ENCODE peak calls at places on chromosomes 2 and 18, in nine cellular contexts. One of them, this sample, is unnamed.

GRCh38 chr2:113212245-113213060 is 38.7 kb downstream of the PSD4 start:
- DNase-seq in K562: no peak
- DNase-seq in IMR-90: no peak
- DNase-seq in ovary: peak
- DNase-seq in H54: no peak
- DNase-seq in A549: no peak
- DNase-seq in tibial nerve: peak
- DNase-seq in transverse colon: no peak
- DNase-seq in heart left ventricle: no peak
- DNase-seq in this sample: no peak

GRCh38 chr2:99488587-99488998 is 1.2 kb downstream of the REV1 start:
- DNase-seq in K562: no peak
- DNase-seq in IMR-90: peak
- DNase-seq in ovary: no peak
- DNase-seq in H54: peak
- DNase-seq in A549: no peak
- DNase-seq in tibial nerve: no peak
- DNase-seq in transverse colon: peak
- DNase-seq in heart left ventricle: no peak
- DNase-seq in this sample: peak

GRCh38 chr2:181680055-181680936 is at the start of gene NEUROD1:
- DNase-seq in K562: no peak
- DNase-seq in IMR-90: no peak
- DNase-seq in ovary: no peak
- DNase-seq in H54: no peak
- DNase-seq in A549: no peak
- DNase-seq in tibial nerve: no peak
- DNase-seq in transverse colon: no peak
- DNase-seq in heart left ventricle: no peak
- DNase-seq in this sample: no peak

GRCh38 chr18:6807504-6808257 is 78.2 kb downstream of the ARHGAP28 start:
- DNase-seq in K562: no peak
- DNase-seq in IMR-90: no peak
- DNase-seq in ovary: no peak
- DNase-seq in H54: no peak
- DNase-seq in A549: no peak
- DNase-seq in tibial nerve: no peak
- DNase-seq in transverse colon: no peak
- DNase-seq in heart left ventricle: no peak
- DNase-seq in this sample: no peak

GRCh38 chr18:61606759-61607158 is 273.5 kb downstream of the CDH20 start:
- DNase-seq in K562: no peak
- DNase-seq in IMR-90: peak
- DNase-seq in ovary: peak
- DNase-seq in H54: peak
- DNase-seq in A549: peak
- DNase-seq in tibial nerve: peak
- DNase-seq in transverse colon: peak
- DNase-seq in heart left ventricle: peak
- DNase-seq in this sample: peak

GRCh38 chr18:63025251-63025710 is 294.3 kb downstream of the BCL2 start:
- DNase-seq in K562: no peak
- DNase-seq in IMR-90: no peak
- DNase-seq in ovary: no peak
- DNase-seq in H54: no peak
- DNase-seq in A549: no peak
- DNase-seq in tibial nerve: no peak
- DNase-seq in transverse colon: peak
- DNase-seq in heart left ventricle: no peak
- DNase-seq in this sample: no peak

GRCh38 chr2:25790074-25790473 is 88.2 kb downstream of the ASXL2 start:
- DNase-seq in K562: no peak
- DNase-seq in IMR-90: peak
- DNase-seq in ovary: no peak
- DNase-seq in H54: no peak
- DNase-seq in A549: no peak
- DNase-seq in tibial nerve: no peak
- DNase-seq in transverse colon: no peak
- DNase-seq in heart left ventricle: no peak
- DNase-seq in this sample: no peak

GRCh38 chr2:234368861-234369261 is 128.0 kb downstream of the ARL4C start:
- DNase-seq in K562: no peak
- DNase-seq in IMR-90: peak
- DNase-seq in ovary: no peak
- DNase-seq in H54: peak
- DNase-seq in A549: peak
- DNase-seq in tibial nerve: peak
- DNase-seq in transverse colon: peak
- DNase-seq in heart left ventricle: no peak
- DNase-seq in this sample: no peak

GRCh38 chr2:217789736-217790181 is 213.0 kb downstream of the TNS1 start:
- DNase-seq in K562: no peak
- DNase-seq in IMR-90: no peak
- DNase-seq in ovary: no peak
- DNase-seq in H54: no peak
- DNase-seq in A549: no peak
- DNase-seq in tibial nerve: peak
- DNase-seq in transverse colon: no peak
- DNase-seq in heart left ventricle: no peak
- DNase-seq in this sample: no peak

GRCh38 chr2:3476386-3477033 is 42.8 kb downstream of the ADI1 start:
- DNase-seq in K562: no peak
- DNase-seq in IMR-90: peak
- DNase-seq in ovary: no peak
- DNase-seq in H54: no peak
- DNase-seq in A549: no peak
- DNase-seq in tibial nerve: no peak
- DNase-seq in transverse colon: no peak
- DNase-seq in heart left ventricle: no peak
- DNase-seq in this sample: no peak

GRCh38 chr2:106038598-106039375 is 155.3 kb downstream of the UXS1 start:
- DNase-seq in K562: no peak
- DNase-seq in IMR-90: no peak
- DNase-seq in ovary: no peak
- DNase-seq in H54: no peak
- DNase-seq in A549: no peak
- DNase-seq in tibial nerve: no peak
- DNase-seq in transverse colon: no peak
- DNase-seq in heart left ventricle: no peak
- DNase-seq in this sample: no peak

GRCh38 chr18:11729556-11729955 is 40.5 kb downstream of the GNAL start:
- DNase-seq in K562: no peak
- DNase-seq in IMR-90: no peak
- DNase-seq in ovary: no peak
- DNase-seq in H54: no peak
- DNase-seq in A549: no peak
- DNase-seq in tibial nerve: no peak
- DNase-seq in transverse colon: no peak
- DNase-seq in heart left ventricle: no peak
- DNase-seq in this sample: no peak

GRCh38 chr2:190947711-190948251 is 66.2 kb downstream of the STAT1 start:
- DNase-seq in K562: no peak
- DNase-seq in IMR-90: peak
- DNase-seq in ovary: no peak
- DNase-seq in H54: no peak
- DNase-seq in A549: peak
- DNase-seq in tibial nerve: no peak
- DNase-seq in transverse colon: no peak
- DNase-seq in heart left ventricle: no peak
- DNase-seq in this sample: peak

GRCh38 chr2:71550801-71551630 is 97.7 kb downstream of the DYSF start:
- DNase-seq in K562: no peak
- DNase-seq in IMR-90: no peak
- DNase-seq in ovary: no peak
- DNase-seq in H54: no peak
- DNase-seq in A549: no peak
- DNase-seq in tibial nerve: no peak
- DNase-seq in transverse colon: no peak
- DNase-seq in heart left ventricle: no peak
- DNase-seq in this sample: no peak

GRCh38 chr2:175167792-175168563 is at the start of gene ATF2:
- DNase-seq in K562: peak
- DNase-seq in IMR-90: peak
- DNase-seq in ovary: peak
- DNase-seq in H54: peak
- DNase-seq in A549: peak
- DNase-seq in tibial nerve: peak
- DNase-seq in transverse colon: peak
- DNase-seq in heart left ventricle: peak
- DNase-seq in this sample: peak
- TF ChIP-seq POLR2A in K562: peak
- TF ChIP-seq POLR2A in IMR-90: peak
- TF ChIP-seq POLR2A in ovary: peak
- TF ChIP-seq POLR2A in H54: peak
- TF ChIP-seq POLR2A in A549: peak
- TF ChIP-seq POLR2A in tibial nerve: peak
- TF ChIP-seq POLR2A in transverse colon: peak
- TF ChIP-seq POLR2A in heart left ventricle: no peak
- TF ChIP-seq POLR2A in this sample: peak

DNA sequence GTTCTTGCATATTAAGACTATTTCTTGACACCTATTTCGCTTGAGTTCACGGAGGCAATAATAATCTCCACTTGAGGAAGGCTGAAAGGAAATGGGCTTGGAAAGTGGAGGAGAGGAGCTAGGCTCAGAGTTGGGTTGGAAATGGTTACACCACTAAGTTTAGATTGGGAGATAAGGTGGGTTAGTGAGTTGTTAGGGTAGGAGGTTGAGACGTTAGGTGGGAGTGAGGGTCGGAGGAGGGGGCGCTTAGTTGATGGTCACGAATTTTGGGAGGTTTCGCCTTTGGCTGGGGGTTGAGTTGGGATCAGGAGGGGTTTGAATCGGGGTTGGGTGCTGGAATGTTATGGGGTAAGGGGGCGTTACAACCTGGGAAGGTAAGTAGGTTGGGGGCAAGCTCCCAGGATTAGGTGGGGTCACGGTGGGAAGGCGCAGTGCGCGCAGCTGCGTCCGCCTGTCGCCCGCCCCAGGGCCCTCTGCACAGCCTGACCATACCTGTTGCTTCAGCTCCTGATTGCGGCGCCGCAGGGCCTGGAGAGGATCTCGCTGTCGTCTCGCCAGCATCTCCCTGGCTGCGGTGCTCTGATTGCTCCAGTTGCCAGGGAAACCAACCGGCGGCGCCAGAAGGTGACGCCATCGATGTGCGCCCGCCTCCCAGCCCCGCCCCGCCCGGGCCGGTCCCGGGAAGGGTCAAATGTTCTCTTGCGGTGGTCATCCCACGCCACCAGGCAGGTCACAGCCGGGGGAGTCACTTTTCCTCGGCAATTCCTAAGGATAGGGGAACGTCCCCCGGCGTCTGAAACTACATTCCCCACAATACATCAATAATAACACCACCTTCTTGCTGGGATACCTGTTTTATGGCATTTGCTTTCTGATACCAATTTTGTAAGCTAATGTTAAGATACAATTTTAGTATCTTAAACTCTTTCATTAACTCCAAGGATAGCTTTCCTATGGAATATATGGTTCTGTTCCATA is at the start of gene NPHP1:
- DNase-seq in K562: peak
- DNase-seq in IMR-90: peak
- DNase-seq in ovary: peak
- DNase-seq in H54: peak
- DNase-seq in A549: peak
- DNase-seq in tibial nerve: peak
- DNase-seq in transverse colon: peak
- DNase-seq in heart left ventricle: peak
- DNase-seq in this sample: peak
- TF ChIP-seq POLR2A in K562: peak
- TF ChIP-seq POLR2A in IMR-90: peak
- TF ChIP-seq POLR2A in ovary: peak
- TF ChIP-seq POLR2A in H54: peak
- TF ChIP-seq POLR2A in A549: peak
- TF ChIP-seq POLR2A in tibial nerve: no peak
- TF ChIP-seq POLR2A in transverse colon: peak
- TF ChIP-seq POLR2A in heart left ventricle: no peak
- TF ChIP-seq POLR2A in this sample: peak

DNA sequence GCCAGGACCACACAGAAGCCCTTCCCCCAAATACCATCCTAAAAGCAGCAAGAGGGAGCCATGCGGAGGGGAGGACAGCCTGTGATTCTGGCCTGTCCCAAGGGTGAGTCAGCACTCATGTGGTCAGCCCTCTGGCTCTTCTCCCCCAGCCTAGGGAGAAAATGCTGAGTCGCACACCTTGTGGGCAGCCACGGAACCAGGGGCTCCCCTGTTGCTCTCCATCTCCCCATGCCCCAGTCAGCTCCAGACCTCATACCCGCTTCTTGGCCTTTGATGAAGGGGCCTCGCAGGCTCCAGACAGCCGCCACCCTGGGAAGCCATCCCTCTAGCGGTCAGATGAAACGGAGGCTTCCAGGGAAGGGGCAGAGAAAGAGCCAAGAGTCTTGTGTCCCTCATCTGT is 181.2 kb upstream of the SIX2 start:
- DNase-seq in K562: peak
- DNase-seq in IMR-90: peak
- DNase-seq in ovary: no peak
- DNase-seq in H54: peak
- DNase-seq in A549: no peak
- DNase-seq in tibial nerve: no peak
- DNase-seq in transverse colon: no peak
- DNase-seq in heart left ventricle: no peak
- DNase-seq in this sample: peak
- TF ChIP-seq POLR2A in K562: no peak
- TF ChIP-seq POLR2A in IMR-90: no peak
- TF ChIP-seq POLR2A in ovary: no peak
- TF ChIP-seq POLR2A in H54: no peak
- TF ChIP-seq POLR2A in A549: no peak
- TF ChIP-seq POLR2A in tibial nerve: no peak
- TF ChIP-seq POLR2A in transverse colon: no peak
- TF ChIP-seq POLR2A in heart left ventricle: no peak
- TF ChIP-seq POLR2A in this sample: no peak

GRCh38 chr2:8412082-8412481 is 269.8 kb upstream of the ID2 start:
- DNase-seq in K562: no peak
- DNase-seq in IMR-90: no peak
- DNase-seq in ovary: no peak
- DNase-seq in H54: no peak
- DNase-seq in A549: peak
- DNase-seq in tibial nerve: no peak
- DNase-seq in transverse colon: peak
- DNase-seq in heart left ventricle: no peak
- DNase-seq in this sample: no peak

GRCh38 chr2:8412586-8412985 is 269.3 kb upstream of the ID2 start:
- DNase-seq in K562: no peak
- DNase-seq in IMR-90: no peak
- DNase-seq in ovary: no peak
- DNase-seq in H54: no peak
- DNase-seq in A549: no peak
- DNase-seq in tibial nerve: peak
- DNase-seq in transverse colon: no peak
- DNase-seq in heart left ventricle: no peak
- DNase-seq in this sample: no peak

GRCh38 chr2:8416172-8416571 is 265.7 kb upstream of the ID2 start:
- DNase-seq in K562: no peak
- DNase-seq in IMR-90: no peak
- DNase-seq in ovary: no peak
- DNase-seq in H54: no peak
- DNase-seq in A549: no peak
- DNase-seq in tibial nerve: no peak
- DNase-seq in transverse colon: no peak
- DNase-seq in heart left ventricle: no peak
- DNase-seq in this sample: no peak

GRCh38 chr2:8414946-8415869 is 266.6 kb upstream of the ID2 start:
- DNase-seq in K562: no peak
- DNase-seq in IMR-90: no peak
- DNase-seq in ovary: no peak
- DNase-seq in H54: no peak
- DNase-seq in A549: no peak
- DNase-seq in tibial nerve: no peak
- DNase-seq in transverse colon: no peak
- DNase-seq in heart left ventricle: no peak
- DNase-seq in this sample: no peak

GRCh38 chr2:8413589-8414135 is 268.2 kb upstream of the ID2 start:
- DNase-seq in K562: no peak
- DNase-seq in IMR-90: peak
- DNase-seq in ovary: no peak
- DNase-seq in H54: no peak
- DNase-seq in A549: no peak
- DNase-seq in tibial nerve: no peak
- DNase-seq in transverse colon: peak
- DNase-seq in heart left ventricle: no peak
- DNase-seq in this sample: no peak
- TF ChIP-seq POLR2A in K562: no peak
- TF ChIP-seq POLR2A in IMR-90: no peak
- TF ChIP-seq POLR2A in ovary: no peak
- TF ChIP-seq POLR2A in H54: no peak
- TF ChIP-seq POLR2A in A549: no peak
- TF ChIP-seq POLR2A in tibial nerve: no peak
- TF ChIP-seq POLR2A in transverse colon: no peak
- TF ChIP-seq POLR2A in heart left ventricle: no peak
- TF ChIP-seq POLR2A in this sample: no peak

This sample was measured in erythroblast.